ENCODE peak calls at places on chromosomes 4 and X, in eight cellular contexts. R, D, M, C, E, Y, N and Z are unnamed samples.
A peak's percentile ranks its signal among the peaks of the same experiment; 100 is the strongest.

GRCh38 chr4:71287305-71287704 is 51.5 kb upstream of the SLC4A4 start:
- DNase-seq in R (no peak), D (peak; percentile 4), M (no peak), C (no peak), E (no peak), Y (no peak), N (no peak), Z (peak; percentile 34)

GRCh38 chr4:152572417-152573086 is 36.7 kb upstream of the FBXW7 start:
- DNase-seq in R (no peak), D (peak; percentile 6), M (no peak), C (no peak), E (no peak), Y (no peak), N (no peak), Z (peak; percentile 70)

GRCh38 chr4:1233641-1234277 is 15.2 kb downstream of the CTBP1 start:
- DNase-seq in R (peak; percentile 31), D (no peak), M (no peak), C (no peak), E (no peak), Y (peak; percentile 48), N (peak; percentile 82), Z (peak; percentile 34)

GRCh38 chr4:37389369-37389765 is 144.8 kb downstream of the NWD2 start:
- DNase-seq in R (no peak), D (no peak), M (no peak), C (no peak), E (no peak), Y (no peak), N (no peak), Z (no peak)

GRCh38 chr4:80007745-80008149 is 65.3 kb downstream of the ANTXR2 start:
- DNase-seq in R (no peak), D (no peak), M (no peak), C (no peak), E (no peak), Y (no peak), N (no peak), Z (no peak)

GRCh38 chr4:185265942-185266341 is 56.5 kb downstream of the SNX25 start:
- DNase-seq in R (no peak), D (peak; percentile 80), M (no peak), C (peak; percentile 36), E (no peak), Y (no peak), N (no peak), Z (peak; percentile 82)

GRCh38 chr4:155491336-155492131 is 114.8 kb upstream of the MAP9 start:
- DNase-seq in R (no peak), D (no peak), M (no peak), C (no peak), E (no peak), Y (no peak), N (no peak), Z (peak; percentile 40)

GRCh38 chr4:47525154-47525819 is 40.2 kb downstream of the ATP10D start:
- DNase-seq in R (no peak), D (peak; percentile 84), M (no peak), C (peak; percentile 85), E (no peak), Y (no peak), N (no peak), Z (peak; percentile 97)

GRCh38 chr4:185387957-185388356 is 7.8 kb downstream of the LRP2BP start:
- DNase-seq in R (no peak), D (no peak), M (no peak), C (no peak), E (no peak), Y (no peak), N (no peak), Z (no peak)

GRCh38 chrX:155857561-155857960 is 23.6 kb upstream of the VAMP7 start:
- DNase-seq in R (no peak), D (peak; percentile 24), M (no peak), C (no peak), E (peak; percentile 20), Y (no peak), N (no peak), Z (no peak)

GRCh38 chrX:30659421-30659820 is 6.2 kb downstream of the GK start:
- DNase-seq in R (no peak), D (peak; percentile 67), M (no peak), C (peak; percentile 70), E (no peak), Y (no peak), N (no peak), Z (peak; percentile 95)